ENCODE peak calls at places on chromosome 15, in eight cellular contexts. L is BJ, K is mucosa of descending colon, E is colonic mucosa, R is GM12878, V is transverse colon, I is breast epithelium, J is body of pancreas. X is an unnamed sample.

GRCh38 chr15:71780349-71780976 is 29.9 kb upstream of the NR2E3 start:
- DNase-seq in L (no peak), K (peak; percentile 23), E (no peak), R (peak; percentile 49), V (peak; percentile 23), I (no peak), J (peak; percentile 38), X (peak; percentile 17)

GRCh38 chr15:47516576-47517371 is 200.5 kb upstream of the SEMA6D start:
- DNase-seq in L (no peak), K (no peak), E (no peak), R (no peak), V (no peak), I (no peak), J (no peak), X (no peak)

GRCh38 chr15:67327312-67327711 is 72.7 kb downstream of the IQCH start:
- DNase-seq in L (no peak), K (no peak), E (no peak), R (no peak), V (no peak), I (no peak), J (no peak), X (no peak)

GRCh38 chr15:40256642-40257235 is 17.9 kb downstream of the PAK6 start:
- DNase-seq in L (no peak), K (no peak), E (no peak), R (no peak), V (no peak), I (no peak), J (peak; percentile 73), X (no peak)

GRCh38 chr15:39127151-39127815 is 453.6 kb upstream of the THBS1 start:
- DNase-seq in L (no peak), K (no peak), E (no peak), R (no peak), V (no peak), I (no peak), J (no peak), X (no peak)

GRCh38 chr15:26887926-26888666 is 21.2 kb downstream of the GABRA5 start:
- DNase-seq in L (no peak), K (no peak), E (no peak), R (no peak), V (no peak), I (no peak), J (no peak), X (no peak)

GRCh38 chr15:31393441-31394091 is 66.9 kb downstream of the KLF13 start:
- DNase-seq in L (no peak), K (no peak), E (peak; percentile 27), R (no peak), V (no peak), I (no peak), J (no peak), X (no peak)

GRCh38 chr15:34472947-34473346 is 35.3 kb upstream of the GOLGA8A start:
- DNase-seq in L (no peak), K (no peak), E (no peak), R (no peak), V (no peak), I (no peak), J (no peak), X (no peak)

GRCh38 chr15:100020181-100020580 is 286.9 kb upstream of the LYSMD4 start:
- DNase-seq in L (no peak), K (no peak), E (no peak), R (no peak), V (no peak), I (no peak), J (no peak), X (no peak)

GRCh38 chr15:43250785-43251184 is 15.9 kb downstream of the TGM5 start:
- DNase-seq in L (no peak), K (no peak), E (no peak), R (no peak), V (no peak), I (no peak), J (no peak), X (no peak)

GRCh38 chr15:61091229-61091628 is 137.9 kb downstream of the RORA start:
- DNase-seq in L (no peak), K (no peak), E (no peak), R (no peak), V (no peak), I (no peak), J (no peak), X (no peak)

GRCh38 chr15:29333261-29333660 is 63.6 kb upstream of the NSMCE3 start:
- DNase-seq in L (no peak), K (no peak), E (no peak), R (no peak), V (no peak), I (no peak), J (no peak), X (no peak)
- TF ChIP-seq CTCF in L (no peak), K (no peak), E (no peak), R (no peak), V (no peak), I (no peak), J (no peak), X (no peak)

DNA sequence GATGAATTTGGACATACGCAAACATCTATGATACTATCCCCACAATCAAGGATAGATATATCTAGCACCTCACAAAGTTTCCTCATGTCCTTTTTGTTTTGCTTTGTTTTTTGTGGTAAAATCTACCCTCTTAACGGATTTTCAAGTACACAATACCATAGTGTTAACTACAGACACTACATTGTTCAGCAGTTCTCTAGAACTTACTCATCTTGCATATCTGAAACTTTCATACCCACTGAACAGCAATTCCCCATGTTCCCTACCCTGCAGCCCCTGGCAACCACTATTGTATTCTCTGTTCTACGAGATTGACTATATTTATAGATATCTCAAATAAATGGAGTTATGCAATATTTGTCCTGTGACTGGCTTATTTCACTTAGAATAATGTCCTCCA is 58.1 kb upstream of the TJP1 start:
- DNase-seq in L (no peak), K (no peak), E (no peak), R (no peak), V (no peak), I (no peak), J (no peak), X (no peak)
- TF ChIP-seq CTCF in L (no peak), K (no peak), E (no peak), R (no peak), V (no peak), I (no peak), J (no peak), X (no peak)

DNA sequence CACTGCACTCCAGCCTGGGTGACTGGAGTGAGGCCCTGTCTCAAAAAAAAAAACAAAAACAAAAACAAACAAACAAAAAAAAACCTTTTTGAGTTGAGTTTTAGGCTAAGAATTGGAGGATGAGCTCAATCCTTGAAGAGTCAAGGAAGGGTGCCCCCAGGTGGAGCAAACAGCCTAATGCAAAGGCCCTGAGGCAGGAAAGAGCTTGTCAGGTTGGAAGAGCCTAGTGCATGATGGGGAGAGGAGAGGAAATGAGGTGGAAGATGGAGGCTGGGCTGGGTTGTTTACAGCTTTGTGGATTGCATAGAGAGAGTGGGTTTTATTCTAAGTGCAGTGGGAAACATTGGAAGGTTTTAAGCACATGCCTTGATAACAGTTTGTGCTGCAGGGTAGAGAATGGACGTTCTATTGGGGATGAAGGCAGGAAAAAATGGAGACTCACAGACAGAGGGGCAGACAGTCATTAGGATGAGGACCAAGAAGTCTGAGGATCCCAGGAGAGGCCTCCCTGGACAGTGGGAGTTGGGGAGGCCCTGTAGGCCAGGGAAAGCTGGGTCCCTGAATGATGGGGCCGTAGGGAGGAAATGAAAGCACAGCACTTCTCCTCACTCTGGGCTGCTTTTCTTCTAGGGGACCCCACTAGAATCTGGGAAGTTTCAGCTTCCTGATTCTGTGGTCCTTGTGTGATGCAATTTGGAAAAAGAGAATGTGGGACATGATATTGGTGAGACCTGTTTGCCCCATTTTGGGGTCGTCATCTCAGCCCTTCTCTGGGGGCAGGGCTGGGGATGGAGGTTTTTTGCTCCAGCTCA is 1.9 kb upstream of the SNX22 start:
- DNase-seq in L (no peak), K (no peak), E (peak; percentile 35), R (no peak), V (no peak), I (no peak), J (no peak), X (no peak)
- TF ChIP-seq CTCF in L (peak; percentile 13), K (no peak), E (no peak), R (peak; percentile 45), V (no peak), I (no peak), J (no peak), X (peak; percentile 33)

DNA sequence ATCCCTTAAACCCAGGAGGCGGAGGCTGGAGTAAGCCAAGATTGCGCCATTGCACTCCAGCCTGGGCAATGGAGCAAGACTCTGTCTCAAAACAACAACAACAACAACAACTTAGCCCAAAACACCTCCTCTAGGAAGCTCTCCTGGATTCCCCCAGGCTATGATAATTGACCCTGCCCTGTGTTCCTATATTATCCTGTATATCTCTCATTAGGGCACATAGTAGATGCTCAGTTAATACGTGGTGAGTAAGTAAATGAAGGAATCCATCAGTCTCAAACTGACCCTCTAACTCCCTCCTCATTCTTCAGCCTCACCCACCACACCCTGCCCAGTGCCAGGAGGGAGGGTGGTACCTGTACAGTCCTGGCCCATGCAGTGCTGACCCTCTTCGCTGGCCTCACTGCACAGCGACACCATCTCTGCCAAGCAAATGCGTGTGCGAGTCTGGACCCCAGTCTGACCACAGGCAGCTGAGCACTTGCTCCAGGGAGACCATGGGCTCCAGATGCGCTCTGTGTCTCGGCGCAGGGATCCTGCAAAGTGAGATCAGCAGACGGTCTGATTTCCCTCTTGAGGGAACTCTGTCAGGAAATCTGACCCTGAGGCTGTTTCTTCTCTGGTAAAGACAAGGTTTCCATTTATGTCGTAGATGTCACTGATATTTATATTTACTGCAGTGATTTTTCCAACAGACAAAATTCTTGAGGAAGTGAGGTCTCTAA is 6.2 kb downstream of the CILP start:
- DNase-seq in L (no peak), K (no peak), E (no peak), R (no peak), V (no peak), I (no peak), J (no peak), X (no peak)
- TF ChIP-seq CTCF in L (no peak), K (no peak), E (no peak), R (no peak), V (no peak), I (no peak), J (no peak), X (no peak)